ENCODE peak calls at places on chromosomes 13 and 19, in five cellular contexts. T, M, O, G and K are unnamed samples.

GRCh38 chr13:63190742-63191141 is 1775.1 kb upstream of the PCDH20 start:
- DNase-seq in T (no peak), G (no peak), O (peak; percentile 73), M (no peak), K (no peak)

GRCh38 chr19:11780431-11781020 is 13.7 kb downstream of the ZNF441 start:
- DNase-seq in G (no peak), M (no peak), O (peak; percentile 23), T (no peak), K (no peak)

GRCh38 chr13:80428344-80429096 is 87.6 kb upstream of the SPRY2 start:
- DNase-seq in O (no peak), T (no peak), M (no peak), G (no peak), K (no peak)

GRCh38 chr19:52651956-52652355 is 13.8 kb upstream of the ZNF83 start:
- DNase-seq in G (no peak), O (no peak), M (no peak), T (no peak), K (no peak)

GRCh38 chr13:27965740-27966640 is 3.1 kb downstream of the CDX2 start:
- DNase-seq in M (no peak), G (no peak), O (no peak), T (no peak), K (no peak)

GRCh38 chr19:40322271-40322610 is 26.0 kb downstream of the C19orf47 start:
- DNase-seq in G (no peak), T (no peak), M (no peak), O (no peak), K (no peak)

GRCh38 chr19:16032509-16033135 is 43.7 kb upstream of the TPM4 start:
- DNase-seq in M (no peak), T (no peak), G (no peak), O (no peak), K (no peak)

GRCh38 chr19:5787554-5788182 is 3.1 kb upstream of the PRR22 start:
- DNase-seq in M (no peak), O (no peak), G (no peak), T (no peak), K (no peak)

GRCh38 chr19:48487944-48488343 is 18.8 kb downstream of the CYTH2 start:
- DNase-seq in M (no peak), O (peak; percentile 81), T (no peak), G (no peak), K (no peak)

GRCh38 chr19:50020481-50020880 is 4.7 kb downstream of the VRK3 start:
- DNase-seq in G (no peak), T (no peak), M (no peak), O (no peak), K (peak; percentile 13)

GRCh38 chr13:40158218-40158617 is 502.8 kb downstream of the COG6 start:
- DNase-seq in T (no peak), G (no peak), O (peak; percentile 73), M (no peak), K (no peak)

GRCh38 chr13:108346376-108346775 is 76.9 kb downstream of the TNFSF13B start:
- DNase-seq in G (no peak), O (no peak), T (no peak), M (peak; percentile 26), K (no peak)

GRCh38 chr19:33289261-33289660 is 13.1 kb downstream of the CEBPA start:
- DNase-seq in T (no peak), G (no peak), M (no peak), O (no peak), K (no peak)

GRCh38 chr13:98274921-98275487 is 97.9 kb upstream of the RNF113B start:
- DNase-seq in O (peak; percentile 7), G (no peak), M (no peak), T (no peak), K (no peak)

GRCh38 chr19:330503-330902 is 14.1 kb downstream of the MIER2 start:
- DNase-seq in O (no peak), T (no peak), M (no peak), G (no peak), K (no peak)

GRCh38 chr13:49444517-49445395 is 682 bp downstream of the SETDB2 start:
- DNase-seq in O (peak; percentile 61), T (peak; percentile 8), G (no peak), M (peak; percentile 46), K (no peak)

GRCh38 chr13:76210262-76210661 is 574.1 kb downstream of the LMO7 start:
- DNase-seq in T (no peak), G (peak; percentile 45), O (peak; percentile 37), M (no peak), K (no peak)

GRCh38 chr19:12295191-12295590 is 508 bp upstream of the ZNF44 start:
- DNase-seq in M (no peak), T (no peak), O (no peak), G (no peak), K (no peak)

GRCh38 chr19:13817018-13817614 is 21.9 kb downstream of the ZSWIM4 start:
- DNase-seq in M (no peak), T (no peak), O (no peak), G (peak; percentile 77), K (no peak)

GRCh38 chr19:7953576-7953975 is 10.1 kb upstream of the TIMM44 start:
- DNase-seq in O (no peak), G (no peak), T (no peak), M (no peak), K (no peak)

GRCh38 chr19:952680-953500 is 27.1 kb downstream of the ARID3A start:
- DNase-seq in G (no peak), T (no peak), M (no peak), O (no peak), K (no peak)

GRCh38 chr19:12365094-12365371 is 450 bp downstream of the ZNF442 start:
- DNase-seq in M (no peak), O (no peak), G (no peak), T (no peak), K (peak; percentile 26)

GRCh38 chr19:1510807-1511206 is 2.0 kb downstream of the ADAMTSL5 start:
- DNase-seq in O (no peak), G (no peak), M (no peak), T (no peak), K (no peak)

GRCh38 chr19:7386308-7386707 is 37.6 kb downstream of the ARHGEF18 start:
- DNase-seq in O (no peak), T (no peak), M (no peak), G (peak; percentile 44), K (peak; percentile 51)

GRCh38 chr13:28385362-28385761 is 109.6 kb downstream of the FLT1 start:
- DNase-seq in O (no peak), T (no peak), G (no peak), M (no peak), K (no peak)

GRCh38 chr13:109026266-109026665 is 396.9 kb downstream of the MYO16 start:
- DNase-seq in G (no peak), T (no peak), O (no peak), M (no peak), K (no peak)

GRCh38 chr19:8445488-8446001 is 770 bp downstream of the HNRNPM start:
- DNase-seq in T (peak; percentile 41), G (peak; percentile 72), O (no peak), M (peak; percentile 31), K (peak; percentile 65)

DNA sequence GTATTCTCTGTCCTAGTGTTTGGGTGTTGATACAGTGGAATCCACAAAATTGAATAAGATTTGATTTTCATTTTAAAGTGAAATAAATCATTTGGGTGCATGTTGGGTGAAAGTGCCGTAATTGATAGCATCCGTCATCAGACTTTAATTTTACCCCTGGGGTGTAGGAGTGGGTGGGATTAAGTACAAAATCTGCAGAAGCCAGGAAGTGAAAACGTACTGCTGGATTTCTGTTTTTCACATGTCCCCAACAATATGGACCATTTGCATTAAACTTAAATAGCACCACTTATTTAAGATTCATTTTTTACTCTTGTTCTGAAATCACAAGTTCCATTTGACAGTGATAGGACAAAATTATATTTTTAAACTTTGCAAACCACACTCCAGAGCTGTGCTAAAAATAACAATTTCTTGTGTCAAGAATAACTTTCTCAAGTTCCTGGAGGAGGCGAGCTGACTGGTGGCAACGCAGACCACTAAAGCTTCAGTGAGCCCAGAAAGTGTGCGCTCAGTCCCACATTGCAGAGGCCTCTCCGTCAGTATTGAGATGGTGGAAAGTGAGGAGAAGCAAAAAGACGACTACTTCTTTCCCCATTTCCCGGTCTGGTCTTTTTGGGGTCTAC is 71.3 kb downstream of the ARHGEF7 start:
- DNase-seq in O (no peak), M (no peak), G (no peak), T (no peak), K (no peak)
- H3K27ac ChIP-seq in O (no peak overlapping the region), M (no peak overlapping the region), G (no peak overlapping the region), T (no peak overlapping the region), K (no peak overlapping the region)

DNA sequence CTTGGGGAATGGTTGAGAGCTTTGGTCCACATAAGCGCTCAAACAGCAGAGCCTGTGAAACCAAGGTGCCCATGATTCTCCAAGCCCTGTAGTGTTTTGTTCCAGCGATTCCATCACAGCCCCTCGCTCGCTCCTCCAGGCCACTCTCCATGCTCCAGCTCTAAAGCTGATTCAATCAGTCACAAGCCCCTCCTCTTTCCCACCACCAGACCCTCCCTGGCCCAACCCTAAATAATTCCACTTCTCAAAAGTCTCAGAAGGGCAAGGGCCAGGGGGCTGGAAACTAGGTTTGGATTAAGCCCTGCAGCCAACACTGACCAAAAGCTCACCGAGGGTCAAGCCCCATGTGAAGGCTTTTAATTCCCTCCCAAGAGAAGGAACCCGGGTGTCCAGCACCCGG is 1.5 kb downstream of the ZNF296 start:
- DNase-seq in G (no peak), M (no peak), O (no peak), T (no peak), K (no peak)
- H3K27ac ChIP-seq in G (peak overlapping the region; percentile 84), M (no peak overlapping the region), O (peak overlapping the region; percentile 44), T (peak overlapping the region; percentile 24), K (peak overlapping the region; percentile 58)

DNA sequence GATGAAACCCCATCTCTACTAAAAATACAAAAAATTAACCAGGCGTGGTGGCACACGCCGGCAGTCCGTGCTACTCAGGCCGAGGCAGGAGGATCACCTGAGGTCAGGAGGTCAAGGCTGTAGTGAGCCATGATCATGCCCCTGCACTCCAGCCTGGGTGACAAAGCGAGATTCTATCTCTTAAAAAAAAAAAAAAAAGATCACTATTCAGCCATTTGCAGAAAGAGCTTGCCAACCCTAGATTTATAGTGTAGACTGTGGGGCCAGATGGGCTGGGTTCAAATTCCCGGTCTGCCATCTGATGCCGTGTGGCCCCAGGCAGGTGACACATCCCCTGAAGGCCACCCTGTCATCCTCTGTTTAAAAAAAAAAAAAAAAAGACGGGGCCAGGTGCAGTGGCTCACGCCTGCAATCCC is 28.9 kb downstream of the SMIM24 start:
- DNase-seq in T (no peak), G (no peak), M (no peak), O (no peak), K (no peak)
- H3K27ac ChIP-seq in T (no peak overlapping the region), G (peak overlapping the region; percentile 58), M (no peak overlapping the region), O (peak overlapping the region; percentile 81), K (no peak overlapping the region)

GRCh38 chr13:33270906-33271538 is 14.5 kb downstream of the STARD13 start:
- DNase-seq in G (no peak), M (no peak), T (no peak), O (no peak), K (no peak)
- H3K27ac ChIP-seq in G (peak overlapping the region; percentile 57), M (no peak overlapping the region), T (no peak overlapping the region), O (no peak overlapping the region), K (no peak overlapping the region)

GRCh38 chr19:35117791-35118190 is 2.2 kb downstream of the FXYD3 start:
- DNase-seq in T (no peak), O (no peak), M (no peak), G (no peak), K (no peak)
- H3K27ac ChIP-seq in T (no peak overlapping the region), O (peak overlapping the region; percentile 76), M (no peak overlapping the region), G (peak overlapping the region; percentile 78), K (peak overlapping the region; percentile 98)

GRCh38 chr19:54473071-54473941 is at the start of gene CDC42EP5:
- DNase-seq in G (peak; percentile 59), O (peak; percentile 65), T (no peak), M (no peak), K (no peak)
- H3K27ac ChIP-seq in G (peak within 1 kb of the TSS; percentile 72), O (peak within 1 kb of the TSS; percentile 63), T (no peak within 1 kb of the TSS), M (no peak within 1 kb of the TSS), K (no peak within 1 kb of the TSS)